ENCODE peak calls at places on chromosome 1, in nine cellular contexts. One of them, this sample, is unnamed.
A peak's percentile ranks its signal among the peaks of the same experiment; 100 is the strongest.

GRCh38 chr1:41649445-41650175 is 165.1 kb upstream of the EDN2 start:
- DNase-seq in hepatocyte: no peak
- DNase-seq in MM.1S: no peak
- DNase-seq in GM23338: no peak
- DNase-seq in PC-3: no peak
- DNase-seq in HCT116: no peak
- DNase-seq in neural progenitor cell: no peak
- DNase-seq in GM23248: no peak
- DNase-seq in OCI-LY7: no peak
- DNase-seq in this sample: no peak

GRCh38 chr1:152050886-152051764 is 14.3 kb upstream of the S100A11 start:
- DNase-seq in neural progenitor cell: no peak
- DNase-seq in MM.1S: no peak
- DNase-seq in PC-3: peak; percentile 44
- DNase-seq in HCT116: no peak
- DNase-seq in hepatocyte: no peak
- DNase-seq in GM23248: peak; percentile 57
- DNase-seq in GM23338: peak; percentile 15
- DNase-seq in OCI-LY7: no peak
- DNase-seq in this sample: no peak

GRCh38 chr1:29824478-29825273 is 588.4 kb downstream of the PTPRU start:
- DNase-seq in GM23248: no peak
- DNase-seq in MM.1S: no peak
- DNase-seq in OCI-LY7: no peak
- DNase-seq in neural progenitor cell: peak; percentile 28
- DNase-seq in HCT116: no peak
- DNase-seq in PC-3: no peak
- DNase-seq in GM23338: no peak
- DNase-seq in hepatocyte: no peak
- DNase-seq in this sample: no peak

GRCh38 chr1:27671964-27672749 is at the start of gene IFI6:
- DNase-seq in neural progenitor cell: peak; percentile 76
- DNase-seq in HCT116: peak; percentile 79
- DNase-seq in GM23248: peak; percentile 98
- DNase-seq in MM.1S: peak; percentile 87
- DNase-seq in hepatocyte: peak; percentile 95
- DNase-seq in GM23338: peak; percentile 89
- DNase-seq in PC-3: peak; percentile 95
- DNase-seq in OCI-LY7: peak; percentile 65
- DNase-seq in this sample: peak; percentile 91

GRCh38 chr1:22710688-22711024 is at the start of gene EPHB2:
- DNase-seq in OCI-LY7: peak; percentile 62
- DNase-seq in GM23338: peak; percentile 55
- DNase-seq in hepatocyte: peak; percentile 74
- DNase-seq in PC-3: peak; percentile 43
- DNase-seq in neural progenitor cell: peak; percentile 82
- DNase-seq in GM23248: peak; percentile 75
- DNase-seq in MM.1S: no peak
- DNase-seq in HCT116: no peak
- DNase-seq in this sample: peak; percentile 96

GRCh38 chr1:209617755-209618154 is 34.2 kb downstream of the CAMK1G start:
- DNase-seq in GM23338: no peak
- DNase-seq in hepatocyte: no peak
- DNase-seq in OCI-LY7: no peak
- DNase-seq in GM23248: no peak
- DNase-seq in neural progenitor cell: no peak
- DNase-seq in MM.1S: no peak
- DNase-seq in HCT116: no peak
- DNase-seq in PC-3: no peak
- DNase-seq in this sample: no peak

GRCh38 chr1:33410091-33410701 is 20.7 kb downstream of the PHC2 start:
- DNase-seq in MM.1S: no peak
- DNase-seq in OCI-LY7: no peak
- DNase-seq in GM23338: peak; percentile 32
- DNase-seq in neural progenitor cell: peak; percentile 86
- DNase-seq in GM23248: peak; percentile 93
- DNase-seq in HCT116: no peak
- DNase-seq in hepatocyte: no peak
- DNase-seq in PC-3: peak; percentile 43
- DNase-seq in this sample: peak; percentile 29

GRCh38 chr1:95742591-95743089 is 508.6 kb downstream of the RWDD3 start:
- DNase-seq in neural progenitor cell: peak; percentile 72
- DNase-seq in GM23338: no peak
- DNase-seq in MM.1S: peak; percentile 36
- DNase-seq in HCT116: peak; percentile 16
- DNase-seq in hepatocyte: peak; percentile 43
- DNase-seq in OCI-LY7: no peak
- DNase-seq in PC-3: peak; percentile 20
- DNase-seq in GM23248: peak; percentile 87
- DNase-seq in this sample: no peak

GRCh38 chr1:25873120-25873519 is 2.4 kb downstream of the PAQR7 start:
- DNase-seq in hepatocyte: peak; percentile 19
- DNase-seq in OCI-LY7: no peak
- DNase-seq in MM.1S: no peak
- DNase-seq in PC-3: no peak
- DNase-seq in GM23338: no peak
- DNase-seq in HCT116: no peak
- DNase-seq in neural progenitor cell: peak; percentile 26
- DNase-seq in GM23248: peak; percentile 41
- DNase-seq in this sample: no peak

GRCh38 chr1:226820935-226821718 is 49.3 kb upstream of the PSEN2 start:
- DNase-seq in GM23248: peak; percentile 99
- DNase-seq in hepatocyte: peak; percentile 85
- DNase-seq in OCI-LY7: no peak
- DNase-seq in HCT116: no peak
- DNase-seq in PC-3: peak; percentile 97
- DNase-seq in MM.1S: no peak
- DNase-seq in GM23338: no peak
- DNase-seq in neural progenitor cell: no peak
- DNase-seq in this sample: peak; percentile 19

GRCh38 chr1:6464514-6464836 is 1.5 kb downstream of the TNFRSF25 start:
- DNase-seq in GM23248: no peak
- DNase-seq in OCI-LY7: no peak
- DNase-seq in GM23338: no peak
- DNase-seq in PC-3: peak; percentile 69
- DNase-seq in neural progenitor cell: no peak
- DNase-seq in hepatocyte: no peak
- DNase-seq in HCT116: no peak
- DNase-seq in MM.1S: no peak
- DNase-seq in this sample: no peak

GRCh38 chr1:14787604-14788003 is 189.1 kb downstream of the KAZN start:
- DNase-seq in OCI-LY7: no peak
- DNase-seq in neural progenitor cell: no peak
- DNase-seq in PC-3: peak; percentile 55
- DNase-seq in hepatocyte: peak; percentile 67
- DNase-seq in HCT116: no peak
- DNase-seq in MM.1S: no peak
- DNase-seq in GM23248: no peak
- DNase-seq in GM23338: peak; percentile 41
- DNase-seq in this sample: no peak

GRCh38 chr1:246012271-246012854 is 494.7 kb downstream of the SMYD3 start:
- DNase-seq in hepatocyte: peak; percentile 52
- DNase-seq in OCI-LY7: peak; percentile 26
- DNase-seq in GM23248: peak; percentile 59
- DNase-seq in HCT116: peak; percentile 31
- DNase-seq in neural progenitor cell: peak; percentile 54
- DNase-seq in GM23338: peak; percentile 64
- DNase-seq in MM.1S: peak; percentile 30
- DNase-seq in PC-3: peak; percentile 66
- DNase-seq in this sample: peak; percentile 58

GRCh38 chr1:154865442-154866256 is 4.4 kb downstream of the KCNN3 start:
- DNase-seq in neural progenitor cell: no peak
- DNase-seq in HCT116: no peak
- DNase-seq in MM.1S: no peak
- DNase-seq in PC-3: no peak
- DNase-seq in GM23248: no peak
- DNase-seq in OCI-LY7: peak; percentile 80
- DNase-seq in GM23338: no peak
- DNase-seq in hepatocyte: no peak
- DNase-seq in this sample: no peak

GRCh38 chr1:60762176-60762575 is 320.2 kb upstream of the NFIA start:
- DNase-seq in PC-3: no peak
- DNase-seq in GM23248: peak; percentile 44
- DNase-seq in MM.1S: no peak
- DNase-seq in hepatocyte: no peak
- DNase-seq in HCT116: no peak
- DNase-seq in GM23338: no peak
- DNase-seq in neural progenitor cell: no peak
- DNase-seq in OCI-LY7: no peak
- DNase-seq in this sample: no peak

GRCh38 chr1:239997160-239997514 is 94.5 kb upstream of the FMN2 start:
- DNase-seq in HCT116: no peak
- DNase-seq in OCI-LY7: no peak
- DNase-seq in hepatocyte: no peak
- DNase-seq in MM.1S: peak; percentile 4
- DNase-seq in GM23248: no peak
- DNase-seq in neural progenitor cell: no peak
- DNase-seq in GM23338: no peak
- DNase-seq in PC-3: no peak
- DNase-seq in this sample: no peak

GRCh38 chr1:207002731-207003146 is 29.8 kb downstream of the C1orf116 start:
- DNase-seq in GM23248: no peak
- DNase-seq in hepatocyte: no peak
- DNase-seq in GM23338: no peak
- DNase-seq in neural progenitor cell: no peak
- DNase-seq in PC-3: peak; percentile 99
- DNase-seq in MM.1S: no peak
- DNase-seq in OCI-LY7: no peak
- DNase-seq in HCT116: no peak
- DNase-seq in this sample: no peak

GRCh38 chr1:17886838-17887441 is 131.8 kb downstream of the ACTL8 start:
- DNase-seq in GM23248: no peak
- DNase-seq in hepatocyte: no peak
- DNase-seq in OCI-LY7: no peak
- DNase-seq in GM23338: no peak
- DNase-seq in MM.1S: no peak
- DNase-seq in PC-3: no peak
- DNase-seq in neural progenitor cell: no peak
- DNase-seq in HCT116: no peak
- DNase-seq in this sample: no peak

GRCh38 chr1:89068291-89068690 is 3.3 kb upstream of the GBP1 start:
- DNase-seq in OCI-LY7: no peak
- DNase-seq in neural progenitor cell: no peak
- DNase-seq in hepatocyte: no peak
- DNase-seq in MM.1S: no peak
- DNase-seq in PC-3: peak; percentile 73
- DNase-seq in HCT116: no peak
- DNase-seq in GM23338: no peak
- DNase-seq in GM23248: peak; percentile 74
- DNase-seq in this sample: no peak

DNA sequence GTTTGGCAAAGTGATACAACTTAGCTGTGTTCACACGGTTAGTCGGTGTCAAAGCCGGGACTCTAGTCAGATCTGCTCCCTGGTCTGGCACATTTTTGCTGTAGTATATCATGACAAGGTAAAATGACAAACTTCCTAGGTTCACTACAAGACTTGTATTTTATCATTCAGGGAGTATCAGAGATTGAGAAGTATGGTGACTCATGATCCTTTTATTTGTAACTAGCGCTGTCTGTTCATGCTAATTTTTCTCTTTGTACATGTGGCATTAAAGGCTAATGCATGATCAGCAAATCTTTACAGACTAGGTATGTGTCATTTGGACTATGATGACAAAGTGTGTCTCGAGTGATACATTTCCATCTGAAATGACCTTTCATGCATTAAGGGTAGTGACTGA is 326.7 kb downstream of the SIPA1L2 start:
- DNase-seq in GM23248: no peak
- DNase-seq in GM23338: no peak
- DNase-seq in HCT116: no peak
- DNase-seq in MM.1S: no peak
- DNase-seq in PC-3: no peak
- DNase-seq in hepatocyte: no peak
- DNase-seq in OCI-LY7: no peak
- DNase-seq in neural progenitor cell: no peak
- DNase-seq in this sample: no peak
- TF ChIP-seq EZH2phosphoT487 in GM23248: no peak
- TF ChIP-seq EZH2phosphoT487 in GM23338: no peak
- TF ChIP-seq EZH2phosphoT487 in HCT116: no peak
- TF ChIP-seq EZH2phosphoT487 in MM.1S: no peak
- TF ChIP-seq EZH2phosphoT487 in PC-3: no peak
- TF ChIP-seq EZH2phosphoT487 in hepatocyte: no peak
- TF ChIP-seq EZH2phosphoT487 in OCI-LY7: no peak
- TF ChIP-seq EZH2phosphoT487 in neural progenitor cell: no peak
- TF ChIP-seq EZH2phosphoT487 in this sample: no peak

GRCh38 chr1:52590275-52590674 is 11.9 kb upstream of the GPX7 start:
- DNase-seq in HCT116: no peak
- DNase-seq in GM23248: no peak
- DNase-seq in PC-3: no peak
- DNase-seq in OCI-LY7: no peak
- DNase-seq in hepatocyte: no peak
- DNase-seq in MM.1S: no peak
- DNase-seq in neural progenitor cell: peak; percentile 90
- DNase-seq in GM23338: peak; percentile 60
- DNase-seq in this sample: peak; percentile 52
- TF ChIP-seq EZH2phosphoT487 in HCT116: no peak
- TF ChIP-seq EZH2phosphoT487 in GM23248: no peak
- TF ChIP-seq EZH2phosphoT487 in PC-3: no peak
- TF ChIP-seq EZH2phosphoT487 in OCI-LY7: no peak
- TF ChIP-seq EZH2phosphoT487 in hepatocyte: no peak
- TF ChIP-seq EZH2phosphoT487 in MM.1S: no peak
- TF ChIP-seq EZH2phosphoT487 in neural progenitor cell: no peak
- TF ChIP-seq EZH2phosphoT487 in GM23338: no peak
- TF ChIP-seq EZH2phosphoT487 in this sample: no peak

GRCh38 chr1:232305020-232305419 is 324.9 kb downstream of the SIPA1L2 start:
- DNase-seq in OCI-LY7: no peak
- DNase-seq in GM23338: no peak
- DNase-seq in neural progenitor cell: no peak
- DNase-seq in GM23248: no peak
- DNase-seq in PC-3: peak; percentile 80
- DNase-seq in MM.1S: no peak
- DNase-seq in HCT116: no peak
- DNase-seq in hepatocyte: no peak
- DNase-seq in this sample: no peak
- TF ChIP-seq EZH2phosphoT487 in OCI-LY7: no peak
- TF ChIP-seq EZH2phosphoT487 in GM23338: no peak
- TF ChIP-seq EZH2phosphoT487 in neural progenitor cell: no peak
- TF ChIP-seq EZH2phosphoT487 in GM23248: no peak
- TF ChIP-seq EZH2phosphoT487 in PC-3: no peak
- TF ChIP-seq EZH2phosphoT487 in MM.1S: no peak
- TF ChIP-seq EZH2phosphoT487 in HCT116: no peak
- TF ChIP-seq EZH2phosphoT487 in hepatocyte: no peak
- TF ChIP-seq EZH2phosphoT487 in this sample: no peak

DNA sequence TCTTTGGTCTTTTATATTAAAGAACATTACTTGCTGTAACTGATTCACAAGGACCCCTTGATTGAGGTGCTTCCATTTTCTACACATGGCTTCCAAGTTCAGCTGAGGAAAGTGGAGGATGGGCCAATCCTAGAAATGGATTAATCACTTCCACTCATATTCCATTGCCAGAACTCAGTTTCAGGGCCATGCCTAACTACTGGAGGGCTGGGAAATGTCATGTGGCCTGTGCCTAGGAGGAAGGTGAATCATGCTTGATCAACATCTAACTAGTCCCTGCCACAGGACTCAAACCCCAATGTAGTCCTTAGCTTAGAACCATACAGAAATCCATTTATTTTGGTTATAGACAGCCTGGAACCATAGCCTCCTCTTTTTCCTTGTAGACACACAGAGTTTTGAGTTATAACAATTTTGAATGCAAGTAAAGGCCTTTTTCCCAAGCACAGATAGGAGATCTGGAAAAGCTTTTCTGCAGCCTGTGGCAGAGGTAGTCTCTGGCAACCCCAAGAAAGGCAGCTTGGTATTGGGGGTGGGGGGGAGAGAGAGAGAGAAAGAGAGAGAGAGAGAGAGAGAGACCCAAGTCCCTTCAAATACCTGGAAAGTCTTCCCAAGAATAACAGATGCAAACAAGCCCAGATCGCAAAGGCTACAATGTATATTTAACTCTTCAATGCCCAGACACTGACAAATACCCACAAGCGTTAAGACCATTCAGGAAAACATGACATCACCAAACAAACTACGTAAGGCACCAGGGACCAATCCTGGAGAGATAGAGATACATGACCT is 12.5 kb downstream of the MAST2 start:
- DNase-seq in MM.1S: no peak
- DNase-seq in hepatocyte: no peak
- DNase-seq in HCT116: no peak
- DNase-seq in GM23338: no peak
- DNase-seq in OCI-LY7: no peak
- DNase-seq in GM23248: peak; percentile 63
- DNase-seq in PC-3: peak; percentile 71
- DNase-seq in neural progenitor cell: no peak
- DNase-seq in this sample: no peak
- TF ChIP-seq EZH2phosphoT487 in MM.1S: no peak
- TF ChIP-seq EZH2phosphoT487 in hepatocyte: no peak
- TF ChIP-seq EZH2phosphoT487 in HCT116: no peak
- TF ChIP-seq EZH2phosphoT487 in GM23338: no peak
- TF ChIP-seq EZH2phosphoT487 in OCI-LY7: no peak
- TF ChIP-seq EZH2phosphoT487 in GM23248: no peak
- TF ChIP-seq EZH2phosphoT487 in PC-3: no peak
- TF ChIP-seq EZH2phosphoT487 in neural progenitor cell: no peak
- TF ChIP-seq EZH2phosphoT487 in this sample: no peak

This sample was measured in SK-N-SH.